ENCODE peak calls at places on chromosome 1, in ten cellular contexts. A is A549, I is esophagus muscularis mucosa, O is lower leg skin, R is ovary, H is stomach, V is uterus, M is tibial nerve, E is GM12891, N is prostate gland. S is an unnamed sample.

GRCh38 chr1:210754931-210755670 is 378.8 kb downstream of the KCNH1 start:
- DNase-seq in E (no peak), R (no peak), V (no peak), A (no peak), O (no peak), I (no peak), H (no peak), N (peak), M (no peak), S (no peak)

GRCh38 chr1:175134500-175134899 is 58.1 kb downstream of the KIAA0040 start:
- DNase-seq in R (no peak), M (no peak), H (no peak), I (no peak), A (no peak), V (no peak), O (no peak), E (no peak), N (no peak), S (no peak)

GRCh38 chr1:8090241-8090702 is 64.2 kb upstream of the ERRFI1 start:
- DNase-seq in A (no peak), I (no peak), M (no peak), V (no peak), H (no peak), E (no peak), N (no peak), R (no peak), O (no peak), S (no peak)

GRCh38 chr1:119626841-119627240 is 21.2 kb downstream of the ZNF697 start:
- DNase-seq in I (no peak), H (no peak), A (no peak), M (no peak), E (no peak), N (no peak), O (no peak), R (no peak), V (peak), S (no peak)

GRCh38 chr1:171379846-171380245 is 65.9 kb downstream of the FMO4 start:
- DNase-seq in V (no peak), H (no peak), I (no peak), R (no peak), A (no peak), M (no peak), N (no peak), O (no peak), E (no peak), S (no peak)

GRCh38 chr1:231053493-231054162 is 13.6 kb upstream of the FAM89A start:
- DNase-seq in I (no peak), V (peak), O (peak), H (peak), E (no peak), N (peak), M (peak), R (peak), A (no peak), S (peak)

GRCh38 chr1:81414417-81415087 is 386.2 kb upstream of the ADGRL2 start:
- DNase-seq in H (peak), R (peak), I (peak), E (peak), N (peak), M (peak), O (peak), V (peak), A (peak), S (peak)

GRCh38 chr1:110240476-110241210 is 30.5 kb downstream of the KCNC4 start:
- DNase-seq in R (no peak), V (no peak), I (no peak), M (no peak), A (no peak), N (no peak), O (no peak), E (no peak), H (peak), S (no peak)

GRCh38 chr1:98203461-98203860 is 282.6 kb upstream of the DPYD start:
- DNase-seq in A (no peak), H (no peak), V (no peak), R (no peak), M (no peak), E (no peak), I (no peak), O (no peak), N (no peak), S (no peak)

DNA sequence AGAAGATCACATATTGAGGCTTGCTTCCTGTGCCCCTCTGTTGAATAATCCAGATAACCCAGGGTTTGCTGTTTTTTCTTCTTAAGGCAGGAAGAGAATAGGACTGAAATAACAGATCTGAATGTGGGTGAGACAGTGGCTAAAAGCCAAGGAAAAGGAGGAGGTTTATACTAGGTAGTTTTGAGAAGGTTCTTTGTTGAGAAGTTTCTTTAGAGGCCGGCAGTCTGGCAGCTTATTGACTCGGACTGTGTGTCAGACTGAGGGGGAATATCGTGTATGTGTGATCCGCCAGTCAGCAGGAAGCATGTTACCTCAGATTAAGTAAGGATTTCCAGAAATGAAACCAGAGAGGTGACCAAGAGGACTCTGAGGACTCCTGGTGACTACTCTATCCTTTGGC is 119.8 kb downstream of the PLA2G4A start:
- DNase-seq in N (no peak), R (no peak), O (no peak), V (no peak), H (no peak), A (no peak), E (no peak), I (no peak), M (no peak), S (no peak)
- TF ChIP-seq POLR2A in N (no peak), R (no peak), O (no peak), V (no peak), H (no peak), A (no peak), E (no peak), I (no peak), M (no peak), S (no peak)

GRCh38 chr1:154575951-154576566 is 8.5 kb downstream of the CHRNB2 start:
- DNase-seq in O (no peak), I (no peak), H (no peak), M (no peak), R (no peak), N (no peak), E (no peak), A (no peak), V (no peak), S (no peak)
- TF ChIP-seq POLR2A in O (no peak), I (no peak), H (no peak), M (no peak), R (no peak), N (no peak), E (no peak), A (no peak), V (no peak), S (no peak)

DNA sequence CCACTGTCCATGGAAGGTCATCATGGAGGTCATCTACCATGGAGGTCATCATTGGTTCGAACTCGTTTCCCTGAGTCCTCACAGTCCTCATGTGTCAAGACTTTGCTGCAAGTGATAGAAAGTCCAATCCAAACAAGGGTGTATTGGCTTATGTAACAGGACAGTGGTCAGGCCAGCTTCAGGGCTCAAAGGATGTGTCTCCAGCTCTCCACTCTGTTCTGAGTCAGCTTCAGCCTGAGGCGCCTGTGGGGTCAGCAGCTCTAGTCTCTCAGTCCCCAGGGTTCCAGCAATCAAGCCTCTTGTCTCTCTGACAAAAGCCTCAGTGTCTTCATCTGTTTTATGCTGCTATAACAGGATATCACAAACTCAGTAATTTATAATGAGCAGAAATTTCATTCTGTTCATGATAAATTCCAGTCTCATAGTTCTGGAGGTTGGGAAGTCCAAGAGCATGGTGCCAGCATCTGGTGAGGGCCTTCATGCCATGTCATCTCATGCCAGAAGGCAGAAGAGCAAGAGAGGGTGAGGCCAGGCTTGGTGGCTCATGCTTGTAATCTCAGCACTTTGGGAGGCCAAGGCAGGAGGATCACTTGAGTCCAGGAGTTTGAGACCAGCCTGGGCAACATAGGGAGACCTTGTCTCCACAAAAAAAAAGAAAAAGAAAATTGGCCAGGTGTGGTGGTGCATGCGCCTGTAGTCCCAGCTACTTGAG is 19.5 kb downstream of the A3GALT2 start:
- DNase-seq in A (no peak), H (no peak), I (no peak), O (no peak), R (peak), V (peak), E (no peak), N (no peak), M (no peak), S (no peak)
- TF ChIP-seq POLR2A in A (no peak), H (no peak), I (no peak), O (no peak), R (no peak), V (no peak), E (no peak), N (no peak), M (no peak), S (no peak)

GRCh38 chr1:169794530-169795416 is at the start of gene METTL18:
- DNase-seq in V (peak), O (peak), R (peak), H (peak), A (peak), M (peak), N (peak), I (peak), E (peak), S (peak)
- TF ChIP-seq POLR2A in V (no peak), O (no peak), R (peak), H (no peak), A (peak), M (peak), N (no peak), I (no peak), E (peak), S (no peak)

GRCh38 chr1:225737179-225737578 is 40.4 kb upstream of the SRP9 start:
- DNase-seq in R (no peak), V (no peak), N (no peak), I (no peak), O (no peak), A (peak), M (no peak), H (no peak), E (no peak), S (no peak)

GRCh38 chr1:225733254-225733653 is 44.4 kb upstream of the SRP9 start:
- DNase-seq in R (no peak), O (no peak), M (no peak), E (no peak), N (no peak), A (no peak), H (no peak), I (no peak), V (no peak), S (peak)

GRCh38 chr1:225737866-225738265 is 39.8 kb upstream of the SRP9 start:
- DNase-seq in E (no peak), V (no peak), M (no peak), R (no peak), N (no peak), H (no peak), A (no peak), O (no peak), I (no peak), S (no peak)

GRCh38 chr1:225736651-225737097 is 41.0 kb upstream of the SRP9 start:
- DNase-seq in O (no peak), N (no peak), M (no peak), E (no peak), A (no peak), V (no peak), I (no peak), H (no peak), R (no peak), S (no peak)

DNA sequence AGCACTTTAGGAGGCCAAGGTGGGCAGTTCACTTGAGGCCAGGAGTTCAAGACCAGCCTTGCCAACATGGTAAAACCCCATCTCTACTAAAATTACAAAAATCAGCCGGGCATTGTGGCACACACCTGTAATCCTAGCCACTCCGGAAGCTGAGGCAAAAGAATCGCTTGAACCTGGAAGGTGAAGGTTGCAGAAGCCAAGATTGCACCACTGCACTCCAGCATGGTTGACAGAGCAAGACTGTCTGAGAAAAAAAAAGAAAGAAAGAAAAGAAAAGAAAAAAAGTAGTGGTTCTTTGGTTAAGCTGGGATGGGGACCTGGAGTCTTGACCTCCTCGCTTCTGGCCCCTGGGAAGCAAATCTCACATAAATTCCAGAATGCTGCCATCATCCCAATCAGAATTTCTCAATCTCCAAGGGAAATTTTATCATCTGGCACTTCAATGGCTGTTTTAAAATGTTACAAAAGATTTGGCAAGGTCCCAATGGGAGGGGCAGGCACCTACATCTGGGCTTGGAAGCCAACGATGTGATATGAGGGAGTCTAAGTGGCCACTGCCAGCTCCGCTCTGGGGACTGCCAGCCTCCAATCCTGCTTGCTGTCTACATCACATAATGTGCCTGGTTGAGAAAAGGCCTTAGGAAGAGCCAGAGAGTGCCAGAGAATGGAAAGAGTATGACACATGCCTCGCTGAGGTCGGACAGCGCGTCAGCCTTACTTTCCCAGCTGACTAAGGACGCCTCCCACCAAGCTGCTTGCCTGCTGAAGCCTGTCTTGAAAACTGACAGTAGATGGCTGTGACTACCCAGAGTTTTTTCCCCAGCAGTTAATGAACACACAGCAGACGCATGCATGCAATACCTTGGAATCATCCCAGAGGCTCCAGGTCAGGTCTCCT is 42.1 kb upstream of the SRP9 start:
- DNase-seq in I (no peak), N (peak), E (no peak), R (peak), O (peak), H (peak), V (peak), A (peak), M (peak), S (peak)
- TF ChIP-seq POLR2A in I (no peak), N (no peak), E (no peak), R (no peak), O (no peak), H (no peak), V (no peak), A (no peak), M (no peak), S (no peak)

GRCh38 chr1:163068716-163069115 is 445 bp upstream of the RGS4 start:
- DNase-seq in M (no peak), V (peak), E (no peak), A (no peak), N (no peak), H (no peak), O (no peak), I (no peak), R (no peak), S (no peak)

GRCh38 chr1:163071381-163072255 is 2.5 kb downstream of the RGS4 start:
- DNase-seq in H (peak), A (peak), I (no peak), V (peak), N (peak), R (peak), E (peak), O (peak), M (peak), S (peak)

GRCh38 chr1:163069655-163070277 is 605 bp downstream of the RGS4 start:
- DNase-seq in I (no peak), R (no peak), E (no peak), M (no peak), N (no peak), V (no peak), A (no peak), H (no peak), O (no peak), S (no peak)

GRCh38 chr1:163066686-163067085 is 2.5 kb upstream of the RGS4 start:
- DNase-seq in I (no peak), V (no peak), M (no peak), A (no peak), R (no peak), E (no peak), H (no peak), N (no peak), O (no peak), S (no peak)

GRCh38 chr1:163069142-163069541 is at the start of gene RGS4:
- DNase-seq in I (no peak), V (peak), O (no peak), A (no peak), H (peak), R (peak), N (peak), M (peak), E (no peak), S (peak)
- TF ChIP-seq POLR2A in I (no peak), V (peak), O (no peak), A (no peak), H (no peak), R (no peak), N (no peak), M (no peak), E (no peak), S (no peak)

GRCh38 chr1:2400950-2401649 is 9.5 kb downstream of the RER1 start:
- DNase-seq in V (no peak), H (no peak), I (no peak), A (no peak), O (no peak), E (no peak), M (no peak), R (no peak), N (no peak), S (no peak)
- TF ChIP-seq POLR2A in V (no peak), H (no peak), I (no peak), A (no peak), O (no peak), E (no peak), M (no peak), R (no peak), N (no peak), S (no peak)

DNA sequence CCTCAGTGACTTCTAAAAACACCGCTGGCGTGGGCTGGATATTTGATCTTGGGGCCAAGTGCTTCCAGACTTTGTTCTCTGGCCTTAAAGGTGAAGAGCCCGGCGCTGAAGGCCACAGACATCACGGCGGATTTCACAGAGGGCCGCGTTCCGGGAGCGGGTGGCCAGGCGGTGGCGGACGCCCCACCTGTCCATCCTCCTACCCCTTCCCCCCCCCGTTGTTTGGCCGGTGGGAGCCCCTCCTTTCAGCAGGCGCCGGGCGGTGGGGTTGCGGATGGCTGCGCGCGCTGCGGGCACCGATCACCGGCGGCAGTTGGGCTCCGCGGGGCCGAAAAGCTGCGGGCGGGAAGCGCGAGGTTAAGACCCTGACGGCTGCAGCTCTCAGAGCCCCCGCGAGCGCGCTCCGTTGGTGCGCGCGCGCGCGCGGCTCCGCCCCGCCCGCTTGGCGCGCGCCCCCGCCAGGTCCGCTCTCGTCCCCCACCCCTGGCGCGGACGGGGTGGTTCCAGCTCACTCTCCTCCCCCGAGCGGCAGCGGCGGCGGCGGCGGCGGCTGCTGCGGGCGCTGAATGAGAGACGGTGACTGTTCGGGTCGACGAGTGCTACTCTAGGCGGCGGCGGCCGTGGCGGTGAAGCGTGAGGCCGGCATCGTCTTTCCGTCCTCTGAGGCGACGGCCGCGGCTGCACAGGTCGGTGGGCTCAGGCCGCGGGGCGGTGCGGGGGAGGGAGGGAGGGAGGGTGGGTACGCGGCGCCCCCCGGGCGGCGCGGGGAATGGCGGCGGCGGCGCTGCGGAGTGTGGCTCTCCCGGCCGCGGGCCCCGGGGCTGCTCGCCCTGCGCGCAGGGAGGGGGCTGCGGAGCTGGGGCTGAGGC is at the start of gene RALGPS2:
- DNase-seq in M (peak), I (no peak), V (peak), A (peak), E (peak), H (peak), O (peak), R (peak), N (peak), S (peak)
- TF ChIP-seq POLR2A in M (no peak), I (no peak), V (no peak), A (peak), E (no peak), H (no peak), O (no peak), R (peak), N (peak), S (peak)

S was measured in thyroid gland.